ENCODE peak calls at places on chromosomes 5 and 9, in five cellular contexts. P is hepatocyte, A is Caco-2, F is mucosa of descending colon, G is colonic mucosa. Q is an unnamed sample.

GRCh38 chr9:134552349-134552990 is 89.1 kb upstream of the COL5A1 start:
- DNase-seq in A (no peak), G (no peak), P (no peak), F (no peak), Q (no peak)

GRCh38 chr9:71303351-71303750 is 181.9 kb upstream of the TRPM3 start:
- DNase-seq in F (no peak), G (no peak), A (no peak), P (no peak), Q (no peak)

GRCh38 chr9:114271556-114272510 is 51.1 kb upstream of the ORM1 start:
- DNase-seq in A (no peak), P (no peak), G (no peak), F (peak; percentile 47), Q (no peak)

GRCh38 chr5:84831701-84832100 is 447.0 kb upstream of the EDIL3 start:
- DNase-seq in P (no peak), G (no peak), F (no peak), A (no peak), Q (no peak)

GRCh38 chr9:35757527-35758275 is 3.6 kb upstream of the MSMP start:
- DNase-seq in A (no peak), F (peak; percentile 63), P (no peak), G (no peak), Q (peak; percentile 72)

GRCh38 chr5:111627862-111628261 is 115.5 kb upstream of the STARD4 start:
- DNase-seq in F (no peak), G (no peak), A (no peak), P (no peak), Q (no peak)

GRCh38 chr5:128842241-128842640 is 123.0 kb upstream of the SLC27A6 start:
- DNase-seq in P (no peak), F (no peak), G (no peak), A (no peak), Q (no peak)

GRCh38 chr5:172052454-172053236 is 46.2 kb upstream of the FBXW11 start:
- DNase-seq in A (no peak), P (no peak), F (peak; percentile 17), G (no peak), Q (no peak)

GRCh38 chr9:136694163-136694864 is 7.1 kb upstream of the AGPAT2 start:
- DNase-seq in F (peak; percentile 83), G (peak; percentile 85), P (peak; percentile 80), A (peak; percentile 79), Q (no peak)

GRCh38 chr5:82717734-82718133 is 359.5 kb downstream of the TMEM167A start:
- DNase-seq in A (no peak), F (no peak), G (no peak), P (no peak), Q (no peak)

GRCh38 chr5:147939431-147940114 is 33.2 kb upstream of the C5orf46 start:
- DNase-seq in F (no peak), G (no peak), A (no peak), P (no peak), Q (no peak)

GRCh38 chr5:173739741-173740140 is 123.3 kb upstream of the BOD1 start:
- DNase-seq in F (no peak), P (no peak), A (no peak), G (no peak), Q (no peak)

GRCh38 chr5:62083247-62083646 is 222.8 kb upstream of the KIF2A start:
- DNase-seq in G (no peak), F (no peak), P (no peak), A (no peak), Q (no peak)

GRCh38 chr5:128965011-128965637 is at the start of gene SLC27A6:
- DNase-seq in P (peak; percentile 46), F (peak; percentile 2), G (peak; percentile 17), A (no peak), Q (peak; percentile 21)

GRCh38 chr9:91710148-91710547 is 239.9 kb downstream of the ROR2 start:
- DNase-seq in G (no peak), F (no peak), P (no peak), A (no peak), Q (no peak)

GRCh38 chr9:14846871-14847311 is 63.3 kb downstream of the FREM1 start:
- DNase-seq in P (peak; percentile 42), F (peak; percentile 73), G (peak; percentile 60), A (peak; percentile 42), Q (peak; percentile 84)

GRCh38 chr5:66814146-66814991 is 218.2 kb downstream of the MAST4 start:
- DNase-seq in G (peak; percentile 50), A (no peak), P (peak; percentile 71), F (peak; percentile 75), Q (peak; percentile 47)

GRCh38 chr5:40258205-40258604 is 421.5 kb upstream of the PTGER4 start:
- DNase-seq in P (no peak), G (no peak), A (no peak), F (no peak), Q (no peak)

GRCh38 chr9:130379649-130379970 is 65.2 kb upstream of the ASS1 start:
- DNase-seq in P (no peak), F (no peak), A (no peak), G (no peak), Q (no peak)

GRCh38 chr5:149221326-149221725 is 50.3 kb upstream of the AFAP1L1 start:
- DNase-seq in F (no peak), A (no peak), P (no peak), G (no peak), Q (no peak)

GRCh38 chr9:88322906-88323566 is 65.2 kb upstream of the SPIN1 start:
- DNase-seq in G (peak; percentile 20), F (peak; percentile 37), A (no peak), P (no peak), Q (no peak)

GRCh38 chr5:178312900-178313299 is 80.3 kb upstream of the PHYKPL start:
- DNase-seq in A (no peak), P (no peak), F (peak; percentile 24), G (no peak), Q (no peak)

GRCh38 chr9:6937209-6937608 is 179.4 kb downstream of the KDM4C start:
- DNase-seq in F (no peak), P (no peak), G (no peak), A (no peak), Q (no peak)

GRCh38 chr9:106897681-106898080 is 34.7 kb downstream of the ZNF462 start:
- DNase-seq in F (no peak), A (no peak), G (no peak), P (no peak), Q (no peak)

GRCh38 chr9:14424983-14425382 is 111.0 kb upstream of the NFIB start:
- DNase-seq in A (no peak), F (no peak), G (no peak), P (no peak), Q (no peak)

GRCh38 chr5:14673443-14673842 is 8.9 kb downstream of the OTULIN start:
- DNase-seq in P (no peak), F (no peak), A (no peak), G (no peak), Q (no peak)
- H3K4me1 ChIP-seq in P (no peaks in the 10 kb centered on the region), F (peaks cover 22% of the 10 kb centered on the region), A (peaks cover 20% of the 10 kb centered on the region), G (peaks cover 17% of the 10 kb centered on the region), Q (peaks cover 18% of the 10 kb centered on the region)

GRCh38 chr9:83062011-83062652 is 810 bp downstream of the RASEF start:
- DNase-seq in F (peak; percentile 74), G (peak; percentile 74), A (no peak), P (peak; percentile 70), Q (no peak)

GRCh38 chr9:83061036-83061435 is 1.9 kb downstream of the RASEF start:
- DNase-seq in P (peak; percentile 8), G (peak; percentile 61), A (no peak), F (peak; percentile 41), Q (no peak)

GRCh38 chr9:83060557-83060956 is 2.4 kb downstream of the RASEF start:
- DNase-seq in G (no peak), P (peak; percentile 38), F (no peak), A (no peak), Q (no peak)

GRCh38 chr9:83065233-83065632 is 2.3 kb upstream of the RASEF start:
- DNase-seq in A (no peak), F (no peak), P (no peak), G (no peak), Q (no peak)

DNA sequence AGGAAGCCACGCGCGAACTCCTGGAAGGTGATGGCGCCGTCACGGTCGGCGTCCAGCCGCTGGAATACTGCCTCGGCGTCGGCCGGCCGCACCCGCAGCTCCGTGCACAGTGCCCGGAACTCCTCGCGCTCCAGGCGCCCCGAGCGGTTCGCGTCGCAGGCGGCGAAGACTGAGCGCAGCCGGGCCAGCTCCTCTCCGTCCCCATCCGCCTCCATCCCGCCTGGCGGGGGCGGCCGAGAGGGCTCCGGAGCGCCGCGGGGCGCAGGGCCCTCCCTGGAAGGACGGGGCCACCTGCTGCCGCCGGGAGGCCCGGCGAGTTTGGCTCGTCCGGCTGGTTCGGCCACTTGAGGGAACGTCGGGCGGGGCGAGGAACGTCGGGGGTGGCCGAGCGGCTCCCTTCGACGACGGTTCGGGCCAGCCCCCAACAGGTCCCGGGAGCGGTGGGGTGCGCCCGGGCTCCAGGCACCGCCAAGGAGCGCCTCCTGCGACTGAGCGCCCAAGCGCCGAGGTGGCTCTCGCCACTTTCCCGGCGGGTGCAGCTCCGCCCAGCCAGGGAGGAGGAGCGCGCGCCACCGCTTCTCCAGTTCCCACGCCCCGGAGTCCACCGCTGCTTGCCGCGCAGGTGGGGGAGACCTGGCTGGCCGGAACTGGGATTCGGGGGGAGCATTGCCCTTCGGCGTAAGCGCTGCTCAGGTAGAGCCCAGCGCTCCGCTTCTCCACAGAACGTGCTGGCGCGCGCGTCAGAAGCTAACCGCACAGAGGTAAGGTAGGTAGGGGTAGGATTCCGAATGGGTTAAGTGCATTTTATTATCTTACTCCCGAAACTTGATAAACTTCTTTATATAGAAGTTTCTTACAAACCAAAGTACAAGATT is at the start of gene RASEF:
- DNase-seq in A (peak; percentile 34), F (peak; percentile 83), P (peak; percentile 85), G (peak; percentile 85), Q (no peak)
- H3K4me3 ChIP-seq in A (peak within 1 kb of the TSS; percentile 22), F (peak within 1 kb of the TSS; percentile 51), P (peak within 1 kb of the TSS; percentile 55), G (peak within 1 kb of the TSS; percentile 60), Q (no peak within 1 kb of the TSS)

DNA sequence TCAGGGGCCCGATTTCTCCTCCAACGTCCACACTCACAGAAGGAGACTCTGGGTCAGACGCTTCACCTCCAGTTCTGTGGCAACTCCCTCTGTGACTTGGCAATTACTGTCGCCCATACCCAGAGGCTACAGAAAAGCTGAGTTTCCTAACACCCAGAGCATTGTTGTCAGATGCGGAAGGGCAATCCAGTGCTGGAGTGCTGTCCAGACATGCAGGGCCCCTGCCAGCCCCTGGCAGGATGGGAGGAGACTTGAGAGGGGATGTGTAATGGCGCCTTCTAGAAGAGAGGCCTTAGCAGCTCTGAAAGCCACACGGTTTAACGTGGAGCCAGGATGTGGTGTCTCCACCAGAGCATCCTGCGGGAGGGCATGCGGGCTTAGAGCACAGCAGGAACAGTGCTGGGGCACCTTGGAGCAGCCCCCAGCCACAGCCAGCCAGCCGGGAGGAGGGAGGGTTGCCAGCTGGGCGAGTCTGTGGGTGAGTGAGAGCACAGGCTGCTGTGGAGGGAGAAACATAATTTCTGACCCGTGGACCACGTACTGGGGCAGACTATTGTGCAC is 139.4 kb upstream of the IRX1 start:
- DNase-seq in P (no peak), F (no peak), A (no peak), G (no peak), Q (no peak)
- H3K9me3 ChIP-seq in P (no peaks in the 10 kb centered on the region), F (peaks cover 6% of the 10 kb centered on the region), A (no peaks in the 10 kb centered on the region), G (no peaks in the 10 kb centered on the region), Q (no peaks in the 10 kb centered on the region)

DNA sequence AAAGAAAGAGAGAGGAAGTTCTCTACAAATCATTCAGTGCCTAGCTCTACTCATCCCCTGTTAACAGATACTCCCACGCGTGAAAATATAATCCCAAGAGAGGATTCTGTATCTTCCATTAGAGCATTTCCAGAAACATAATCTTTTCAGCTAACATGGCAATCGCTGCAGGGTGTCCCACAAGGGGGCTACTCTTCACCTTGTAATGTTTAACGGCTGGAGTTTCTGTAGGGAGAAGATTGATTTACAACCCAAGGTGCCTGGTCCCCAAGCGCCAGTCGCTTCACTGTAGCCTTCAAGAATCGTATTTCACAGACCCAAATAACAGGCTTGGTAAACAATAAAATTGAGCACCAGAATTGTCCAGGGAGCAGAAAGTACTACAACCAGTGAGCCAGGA is 318.7 kb downstream of the TLE1 start:
- DNase-seq in P (no peak), A (no peak), F (no peak), G (no peak), Q (no peak)
- H3K4me1 ChIP-seq in P (peaks cover 4% of the 10 kb centered on the region), A (no peaks in the 10 kb centered on the region), F (no peaks in the 10 kb centered on the region), G (no peaks in the 10 kb centered on the region), Q (no peaks in the 10 kb centered on the region)

Q was measured in HAP-1.